ENCODE peak calls at places on chromosomes 7 and 10, in seven cellular contexts. One of them, this sample, is unnamed.

GRCh38 chr10:119289227-119289925 is 82.0 kb downstream of the GRK5 start:
- DNase-seq in Peyer's patch: no peak
- DNase-seq in transverse colon: no peak
- DNase-seq in PC-3: no peak
- DNase-seq in effector memory CD4-positive, alpha-beta T cell: no peak
- DNase-seq in body of pancreas: no peak
- DNase-seq in neuronal stem cell: no peak
- DNase-seq in this sample: no peak

GRCh38 chr10:113524539-113525490 is 28.0 kb upstream of the HABP2 start:
- DNase-seq in Peyer's patch: no peak
- DNase-seq in transverse colon: no peak
- DNase-seq in PC-3: peak
- DNase-seq in effector memory CD4-positive, alpha-beta T cell: no peak
- DNase-seq in body of pancreas: no peak
- DNase-seq in neuronal stem cell: no peak
- DNase-seq in this sample: no peak

GRCh38 chr7:113774182-113774807 is 144.5 kb downstream of the PPP1R3A start:
- DNase-seq in Peyer's patch: no peak
- DNase-seq in transverse colon: no peak
- DNase-seq in PC-3: peak
- DNase-seq in effector memory CD4-positive, alpha-beta T cell: no peak
- DNase-seq in body of pancreas: no peak
- DNase-seq in neuronal stem cell: no peak
- DNase-seq in this sample: no peak

GRCh38 chr7:7869036-7869435 is 99.6 kb upstream of the GLCCI1 start:
- DNase-seq in Peyer's patch: no peak
- DNase-seq in transverse colon: no peak
- DNase-seq in PC-3: no peak
- DNase-seq in effector memory CD4-positive, alpha-beta T cell: no peak
- DNase-seq in body of pancreas: no peak
- DNase-seq in neuronal stem cell: no peak
- DNase-seq in this sample: no peak

GRCh38 chr7:66844552-66845381 is 76.3 kb upstream of the TMEM248 start:
- DNase-seq in Peyer's patch: peak
- DNase-seq in transverse colon: peak
- DNase-seq in PC-3: peak
- DNase-seq in effector memory CD4-positive, alpha-beta T cell: peak
- DNase-seq in body of pancreas: peak
- DNase-seq in neuronal stem cell: peak
- DNase-seq in this sample: peak

GRCh38 chr10:17227367-17228080 is 517 bp upstream of the VIM start:
- DNase-seq in Peyer's patch: no peak
- DNase-seq in transverse colon: no peak
- DNase-seq in PC-3: no peak
- DNase-seq in effector memory CD4-positive, alpha-beta T cell: no peak
- DNase-seq in body of pancreas: no peak
- DNase-seq in neuronal stem cell: no peak
- DNase-seq in this sample: no peak

GRCh38 chr10:89632824-89633223 is 12.2 kb downstream of the PANK1 start:
- DNase-seq in Peyer's patch: no peak
- DNase-seq in transverse colon: no peak
- DNase-seq in PC-3: no peak
- DNase-seq in effector memory CD4-positive, alpha-beta T cell: no peak
- DNase-seq in body of pancreas: no peak
- DNase-seq in neuronal stem cell: no peak
- DNase-seq in this sample: no peak

GRCh38 chr10:73956476-73957338 is 41.2 kb upstream of the VCL start:
- DNase-seq in Peyer's patch: peak
- DNase-seq in transverse colon: no peak
- DNase-seq in PC-3: peak
- DNase-seq in effector memory CD4-positive, alpha-beta T cell: peak
- DNase-seq in body of pancreas: no peak
- DNase-seq in neuronal stem cell: no peak
- DNase-seq in this sample: no peak

GRCh38 chr7:132544999-132545398 is 31.3 kb downstream of the PLXNA4 start:
- DNase-seq in Peyer's patch: no peak
- DNase-seq in transverse colon: no peak
- DNase-seq in PC-3: no peak
- DNase-seq in effector memory CD4-positive, alpha-beta T cell: no peak
- DNase-seq in body of pancreas: no peak
- DNase-seq in neuronal stem cell: peak
- DNase-seq in this sample: no peak

GRCh38 chr10:99908512-99908911 is 101.2 kb downstream of the DNMBP start:
- DNase-seq in Peyer's patch: no peak
- DNase-seq in transverse colon: no peak
- DNase-seq in PC-3: no peak
- DNase-seq in effector memory CD4-positive, alpha-beta T cell: no peak
- DNase-seq in body of pancreas: no peak
- DNase-seq in neuronal stem cell: no peak
- DNase-seq in this sample: no peak

GRCh38 chr7:105806592-105807266 is 69.7 kb downstream of the ATXN7L1 start:
- DNase-seq in Peyer's patch: peak
- DNase-seq in transverse colon: peak
- DNase-seq in PC-3: peak
- DNase-seq in effector memory CD4-positive, alpha-beta T cell: peak
- DNase-seq in body of pancreas: no peak
- DNase-seq in neuronal stem cell: no peak
- DNase-seq in this sample: no peak

GRCh38 chr7:24290004-24290641 is 6.1 kb downstream of the NPY start:
- DNase-seq in Peyer's patch: peak
- DNase-seq in transverse colon: no peak
- DNase-seq in PC-3: peak
- DNase-seq in effector memory CD4-positive, alpha-beta T cell: no peak
- DNase-seq in body of pancreas: no peak
- DNase-seq in neuronal stem cell: no peak
- DNase-seq in this sample: peak

GRCh38 chr7:81161459-81162075 is 242.7 kb upstream of the SEMA3C start:
- DNase-seq in Peyer's patch: no peak
- DNase-seq in transverse colon: no peak
- DNase-seq in PC-3: peak
- DNase-seq in effector memory CD4-positive, alpha-beta T cell: no peak
- DNase-seq in body of pancreas: no peak
- DNase-seq in neuronal stem cell: no peak
- DNase-seq in this sample: no peak

GRCh38 chr7:94656925-94657731 is 1.2 kb upstream of the SGCE start:
- DNase-seq in Peyer's patch: peak
- DNase-seq in transverse colon: no peak
- DNase-seq in PC-3: peak
- DNase-seq in effector memory CD4-positive, alpha-beta T cell: no peak
- DNase-seq in body of pancreas: no peak
- DNase-seq in neuronal stem cell: peak
- DNase-seq in this sample: no peak

GRCh38 chr7:17099083-17099973 is 199.1 kb upstream of the AHR start:
- DNase-seq in Peyer's patch: no peak
- DNase-seq in transverse colon: peak
- DNase-seq in PC-3: peak
- DNase-seq in effector memory CD4-positive, alpha-beta T cell: no peak
- DNase-seq in body of pancreas: peak
- DNase-seq in neuronal stem cell: no peak
- DNase-seq in this sample: no peak

GRCh38 chr7:99386584-99387238 is 12.2 kb downstream of the ARPC1B start:
- DNase-seq in Peyer's patch: no peak
- DNase-seq in transverse colon: no peak
- DNase-seq in PC-3: peak
- DNase-seq in effector memory CD4-positive, alpha-beta T cell: no peak
- DNase-seq in body of pancreas: no peak
- DNase-seq in neuronal stem cell: no peak
- DNase-seq in this sample: no peak

GRCh38 chr10:78470267-78471103 is 436.8 kb downstream of the RPS24 start:
- DNase-seq in Peyer's patch: no peak
- DNase-seq in transverse colon: no peak
- DNase-seq in PC-3: peak
- DNase-seq in effector memory CD4-positive, alpha-beta T cell: no peak
- DNase-seq in body of pancreas: no peak
- DNase-seq in neuronal stem cell: no peak
- DNase-seq in this sample: no peak

GRCh38 chr7:135510603-135511183 is 791 bp upstream of the CNOT4 start:
- DNase-seq in Peyer's patch: no peak
- DNase-seq in transverse colon: no peak
- DNase-seq in PC-3: peak
- DNase-seq in effector memory CD4-positive, alpha-beta T cell: no peak
- DNase-seq in body of pancreas: no peak
- DNase-seq in neuronal stem cell: no peak
- DNase-seq in this sample: no peak

GRCh38 chr10:72274213-72274729 is 547 bp downstream of the DDIT4 start:
- DNase-seq in Peyer's patch: no peak
- DNase-seq in transverse colon: no peak
- DNase-seq in PC-3: no peak
- DNase-seq in effector memory CD4-positive, alpha-beta T cell: no peak
- DNase-seq in body of pancreas: no peak
- DNase-seq in neuronal stem cell: no peak
- DNase-seq in this sample: peak

GRCh38 chr10:72276421-72277339 is 3.0 kb downstream of the DDIT4 start:
- DNase-seq in Peyer's patch: no peak
- DNase-seq in transverse colon: peak
- DNase-seq in PC-3: no peak
- DNase-seq in effector memory CD4-positive, alpha-beta T cell: no peak
- DNase-seq in body of pancreas: peak
- DNase-seq in neuronal stem cell: no peak
- DNase-seq in this sample: no peak

GRCh38 chr10:72274730-72275350 is 1.1 kb downstream of the DDIT4 start:
- DNase-seq in Peyer's patch: peak
- DNase-seq in transverse colon: peak
- DNase-seq in PC-3: peak
- DNase-seq in effector memory CD4-positive, alpha-beta T cell: peak
- DNase-seq in body of pancreas: peak
- DNase-seq in neuronal stem cell: no peak
- DNase-seq in this sample: peak

GRCh38 chr10:72276013-72276387 is 2.3 kb downstream of the DDIT4 start:
- DNase-seq in Peyer's patch: no peak
- DNase-seq in transverse colon: peak
- DNase-seq in PC-3: peak
- DNase-seq in effector memory CD4-positive, alpha-beta T cell: no peak
- DNase-seq in body of pancreas: peak
- DNase-seq in neuronal stem cell: no peak
- DNase-seq in this sample: no peak

DNA sequence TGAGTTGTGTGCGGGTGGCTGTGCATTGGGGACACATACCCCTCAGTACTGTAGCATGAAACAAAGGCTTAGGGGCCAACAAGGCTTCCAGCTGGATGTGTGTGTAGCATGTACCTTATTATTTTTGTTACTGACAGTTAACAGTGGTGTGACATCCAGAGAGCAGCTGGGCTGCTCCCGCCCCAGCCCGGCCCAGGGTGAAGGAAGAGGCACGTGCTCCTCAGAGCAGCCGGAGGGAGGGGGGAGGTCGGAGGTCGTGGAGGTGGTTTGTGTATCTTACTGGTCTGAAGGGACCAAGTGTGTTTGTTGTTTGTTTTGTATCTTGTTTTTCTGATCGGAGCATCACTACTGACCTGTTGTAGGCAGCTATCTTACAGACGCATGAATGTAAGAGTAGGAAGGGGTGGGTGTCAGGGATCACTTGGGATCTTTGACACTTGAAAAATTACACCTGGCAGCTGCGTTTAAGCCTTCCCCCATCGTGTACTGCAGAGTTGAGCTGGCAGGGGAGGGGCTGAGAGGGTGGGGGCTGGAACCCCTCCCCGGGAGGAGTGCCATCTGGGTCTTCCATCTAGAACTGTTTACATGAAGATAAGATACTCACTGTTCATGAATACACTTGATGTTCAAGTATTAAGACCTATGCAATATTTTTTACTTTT is 1.8 kb downstream of the DDIT4 start:
- DNase-seq in Peyer's patch: no peak
- DNase-seq in transverse colon: peak
- DNase-seq in PC-3: no peak
- DNase-seq in effector memory CD4-positive, alpha-beta T cell: no peak
- DNase-seq in body of pancreas: peak
- DNase-seq in neuronal stem cell: no peak
- DNase-seq in this sample: peak
- H3K27ac ChIP-seq in Peyer's patch: peak
- H3K27ac ChIP-seq in transverse colon: peak
- H3K27ac ChIP-seq in PC-3: peak
- H3K27ac ChIP-seq in effector memory CD4-positive, alpha-beta T cell: peak
- H3K27ac ChIP-seq in body of pancreas: peak
- H3K27ac ChIP-seq in neuronal stem cell: no peak
- H3K27ac ChIP-seq in this sample: peak

GRCh38 chr7:3760696-3761095 is 459.6 kb downstream of the SDK1 start:
- DNase-seq in Peyer's patch: no peak
- DNase-seq in transverse colon: no peak
- DNase-seq in PC-3: peak
- DNase-seq in effector memory CD4-positive, alpha-beta T cell: no peak
- DNase-seq in body of pancreas: no peak
- DNase-seq in neuronal stem cell: no peak
- DNase-seq in this sample: no peak

GRCh38 chr7:3753868-3754267 is 452.8 kb downstream of the SDK1 start:
- DNase-seq in Peyer's patch: no peak
- DNase-seq in transverse colon: no peak
- DNase-seq in PC-3: no peak
- DNase-seq in effector memory CD4-positive, alpha-beta T cell: no peak
- DNase-seq in body of pancreas: no peak
- DNase-seq in neuronal stem cell: no peak
- DNase-seq in this sample: no peak

GRCh38 chr7:3757059-3757458 is 456.0 kb downstream of the SDK1 start:
- DNase-seq in Peyer's patch: no peak
- DNase-seq in transverse colon: no peak
- DNase-seq in PC-3: no peak
- DNase-seq in effector memory CD4-positive, alpha-beta T cell: no peak
- DNase-seq in body of pancreas: no peak
- DNase-seq in neuronal stem cell: no peak
- DNase-seq in this sample: no peak

GRCh38 chr7:3754488-3755365 is 453.7 kb downstream of the SDK1 start:
- DNase-seq in Peyer's patch: no peak
- DNase-seq in transverse colon: peak
- DNase-seq in PC-3: peak
- DNase-seq in effector memory CD4-positive, alpha-beta T cell: no peak
- DNase-seq in body of pancreas: no peak
- DNase-seq in neuronal stem cell: peak
- DNase-seq in this sample: peak
- H3K27ac ChIP-seq in Peyer's patch: peak
- H3K27ac ChIP-seq in transverse colon: peak
- H3K27ac ChIP-seq in PC-3: no peak
- H3K27ac ChIP-seq in effector memory CD4-positive, alpha-beta T cell: no peak
- H3K27ac ChIP-seq in body of pancreas: no peak
- H3K27ac ChIP-seq in neuronal stem cell: peak
- H3K27ac ChIP-seq in this sample: peak

DNA sequence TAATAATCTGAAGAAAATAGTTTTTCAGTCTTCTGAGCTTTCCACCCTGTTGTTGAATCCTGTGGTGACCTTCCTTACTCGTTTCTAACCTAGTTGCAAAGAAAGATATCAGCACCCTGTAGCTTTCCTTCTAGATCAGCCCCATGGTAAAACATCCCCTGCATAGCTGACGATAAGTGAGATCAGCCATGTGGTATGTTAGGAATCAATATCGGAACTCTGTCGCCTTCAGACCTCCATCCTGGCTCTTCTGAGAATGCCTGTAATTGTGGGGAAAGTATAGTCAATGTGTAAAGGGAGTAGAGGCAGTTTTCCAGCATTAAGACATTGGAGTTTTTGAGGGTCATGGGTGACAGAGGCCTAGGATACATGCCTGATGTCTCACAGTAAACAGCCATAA is 151.8 kb downstream of the LRRC4 start:
- DNase-seq in Peyer's patch: no peak
- DNase-seq in transverse colon: no peak
- DNase-seq in PC-3: no peak
- DNase-seq in effector memory CD4-positive, alpha-beta T cell: no peak
- DNase-seq in body of pancreas: no peak
- DNase-seq in neuronal stem cell: no peak
- DNase-seq in this sample: no peak
- H3K27ac ChIP-seq in Peyer's patch: no peak
- H3K27ac ChIP-seq in transverse colon: no peak
- H3K27ac ChIP-seq in PC-3: no peak
- H3K27ac ChIP-seq in effector memory CD4-positive, alpha-beta T cell: no peak
- H3K27ac ChIP-seq in body of pancreas: no peak
- H3K27ac ChIP-seq in neuronal stem cell: no peak
- H3K27ac ChIP-seq in this sample: no peak

GRCh38 chr10:129641351-129641750 is 174.3 kb downstream of the MGMT start:
- DNase-seq in Peyer's patch: no peak
- DNase-seq in transverse colon: no peak
- DNase-seq in PC-3: no peak
- DNase-seq in effector memory CD4-positive, alpha-beta T cell: no peak
- DNase-seq in body of pancreas: no peak
- DNase-seq in neuronal stem cell: no peak
- DNase-seq in this sample: no peak
- H3K27ac ChIP-seq in Peyer's patch: no peak
- H3K27ac ChIP-seq in transverse colon: no peak
- H3K27ac ChIP-seq in PC-3: no peak
- H3K27ac ChIP-seq in effector memory CD4-positive, alpha-beta T cell: no peak
- H3K27ac ChIP-seq in body of pancreas: no peak
- H3K27ac ChIP-seq in neuronal stem cell: no peak
- H3K27ac ChIP-seq in this sample: no peak

This sample was measured in caudate nucleus.